ENCODE peak calls at places on chromosomes 2 and 18, in four cellular contexts. M is H1, X is SK-N-SH, H is HepG2. V is an unnamed sample.

GRCh38 chr2:207308519-207309224 is 142.9 kb upstream of the KLF7 start:
- DNase-seq in X (no peak), M (no peak), H (no peak), V (no peak)

GRCh38 chr2:286774-287392 is 1.0 kb downstream of the ALKAL2 start:
- DNase-seq in H (no peak), M (no peak), X (peak), V (no peak)

GRCh38 chr2:73925853-73926492 is 707 bp upstream of the DGUOK start:
- DNase-seq in X (peak), H (no peak), M (no peak), V (no peak)

GRCh38 chr2:29010946-29011649 is 30.0 kb downstream of the TOGARAM2 start:
- DNase-seq in M (no peak), X (no peak), H (no peak), V (no peak)

GRCh38 chr2:166612214-166612613 is 118.2 kb upstream of the SCN7A start:
- DNase-seq in M (no peak), H (no peak), X (no peak), V (no peak)

GRCh38 chr2:66030553-66030952 is 404.4 kb upstream of the MEIS1 start:
- DNase-seq in H (peak), M (no peak), X (peak), V (no peak)

GRCh38 chr2:146365041-146365440 is 1479.8 kb upstream of the ACVR2A start:
- DNase-seq in H (no peak), M (no peak), X (no peak), V (no peak)

GRCh38 chr2:26633351-26633945 is 7.7 kb downstream of the CIB4 start:
- DNase-seq in H (no peak), M (no peak), X (no peak), V (no peak)

GRCh38 chr18:51330148-51330547 is 132.7 kb upstream of the MEX3C start:
- DNase-seq in M (no peak), X (no peak), H (no peak), V (no peak)

GRCh38 chr2:3626118-3626816 is 31.4 kb downstream of the COLEC11 start:
- DNase-seq in H (peak), X (no peak), M (no peak), V (no peak)

GRCh38 chr2:232465061-232465460 is 9.1 kb downstream of the ALPI start:
- DNase-seq in X (peak), M (no peak), H (peak), V (no peak)

GRCh38 chr2:72135921-72136320 is 11.7 kb downstream of the CYP26B1 start:
- DNase-seq in X (no peak), M (no peak), H (no peak), V (no peak)

GRCh38 chr18:3814840-3815239 is 364.9 kb downstream of the TGIF1 start:
- DNase-seq in X (no peak), H (no peak), M (no peak), V (no peak)

GRCh38 chr2:233794128-233794658 is 16.1 kb downstream of the MROH2A start:
- DNase-seq in X (no peak), M (peak), H (no peak), V (no peak)

GRCh38 chr2:195495356-195495755 is 161.7 kb upstream of the SLC39A10 start:
- DNase-seq in H (no peak), X (no peak), M (no peak), V (no peak)

GRCh38 chr2:69292326-69292725 is 94.7 kb downstream of the GFPT1 start:
- DNase-seq in H (no peak), M (no peak), X (no peak), V (no peak)

GRCh38 chr2:69296421-69296820 is 90.6 kb downstream of the GFPT1 start:
- DNase-seq in M (no peak), X (no peak), H (no peak), V (no peak)

GRCh38 chr2:69288429-69288828 is 98.6 kb downstream of the GFPT1 start:
- DNase-seq in M (no peak), H (no peak), X (no peak), V (no peak)

DNA sequence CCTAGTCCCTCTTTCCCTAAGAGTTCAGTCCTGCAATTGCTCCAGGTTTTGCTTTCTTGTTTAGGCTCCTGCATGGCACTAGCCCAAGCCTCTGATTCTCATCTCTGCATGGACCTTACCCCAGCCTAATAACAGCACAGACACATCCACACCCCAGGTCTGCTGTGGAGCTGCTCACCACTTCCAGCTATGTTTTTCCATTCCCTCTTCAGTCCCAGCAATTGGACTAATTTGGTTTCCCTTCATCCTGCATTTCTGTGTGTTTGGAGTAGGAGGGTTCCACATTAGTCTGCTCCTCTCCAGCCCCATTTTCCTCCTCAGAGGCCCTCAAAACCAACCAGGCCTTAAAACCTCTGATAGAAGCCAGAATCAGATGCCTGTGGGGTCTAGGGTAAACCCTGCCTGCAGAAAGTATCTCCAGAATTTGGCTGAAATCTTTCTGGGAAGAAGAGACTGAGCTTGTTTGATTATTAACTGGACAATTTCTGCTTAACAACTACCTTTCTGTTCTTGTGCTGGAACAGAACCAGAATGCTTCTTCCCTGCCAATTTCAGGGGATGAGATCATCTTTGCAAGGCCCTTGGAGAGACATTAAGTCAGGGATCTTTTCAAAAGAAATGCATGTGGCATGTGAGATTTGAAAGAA is 95.9 kb downstream of the GFPT1 start:
- DNase-seq in M (no peak), X (no peak), H (peak), V (no peak)
- TF ChIP-seq TCF12 in M (no peak), X (peak), H (no peak), V (no peak)

GRCh38 chr2:20507711-20508110 is 60.8 kb downstream of the RHOB start:
- DNase-seq in X (no peak), M (no peak), H (no peak), V (no peak)

GRCh38 chr2:20511130-20511529 is 64.3 kb downstream of the RHOB start:
- DNase-seq in M (no peak), H (no peak), X (no peak), V (no peak)

GRCh38 chr2:20509301-20509765 is 62.5 kb downstream of the RHOB start:
- DNase-seq in M (no peak), X (no peak), H (no peak), V (no peak)

GRCh38 chr2:20512061-20512605 is 65.3 kb downstream of the RHOB start:
- DNase-seq in M (no peak), H (no peak), X (no peak), V (no peak)

GRCh38 chr2:20509766-20510490 is 63.1 kb downstream of the RHOB start:
- DNase-seq in X (no peak), M (peak), H (peak), V (no peak)
- TF ChIP-seq TCF12 in X (no peak), M (no peak), H (peak), V (no peak)

DNA sequence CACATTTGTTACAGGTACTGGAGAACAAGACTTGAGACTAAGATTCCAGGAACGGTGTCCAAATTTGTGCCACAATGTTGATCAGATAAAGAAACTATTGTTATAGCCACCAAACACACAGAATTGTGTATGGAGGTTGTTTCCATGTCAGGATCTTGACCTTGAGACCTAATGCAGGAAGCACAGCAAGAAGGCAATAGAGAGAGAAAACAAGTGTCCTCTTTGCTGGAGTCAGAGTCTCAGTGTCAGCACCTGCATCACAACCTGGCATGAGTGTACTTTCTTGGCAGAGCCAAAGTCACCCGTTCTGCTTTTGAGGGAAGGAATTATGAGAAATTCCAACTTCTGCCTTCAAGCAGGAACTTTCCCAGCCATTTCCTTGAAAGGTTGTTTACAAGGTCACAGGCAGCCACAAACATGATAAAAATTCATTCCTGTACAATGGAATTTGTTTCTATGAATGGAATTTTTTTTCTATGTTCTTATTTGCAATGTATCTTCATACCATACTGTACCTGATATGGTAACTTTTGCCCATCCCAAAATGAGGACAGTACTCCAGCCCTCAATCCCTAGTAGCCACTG is 118.4 kb downstream of the PKP4 start:
- DNase-seq in M (no peak), H (no peak), X (no peak), V (no peak)
- TF ChIP-seq TCF12 in M (no peak), H (no peak), X (no peak), V (no peak)

GRCh38 chr18:68376931-68377330 is 338.0 kb downstream of the TMX3 start:
- DNase-seq in H (no peak), X (no peak), M (no peak), V (no peak)
- TF ChIP-seq TCF12 in H (no peak), X (peak), M (no peak), V (no peak)

GRCh38 chr2:133568598-133568997 is 335 bp upstream of the NCKAP5 start:
- DNase-seq in M (no peak), X (no peak), H (no peak), V (no peak)

GRCh38 chr2:133566967-133567645 is 1.2 kb downstream of the NCKAP5 start:
- DNase-seq in H (no peak), X (no peak), M (no peak), V (no peak)

GRCh38 chr2:133569416-133569815 is 1.2 kb upstream of the NCKAP5 start:
- DNase-seq in M (no peak), X (no peak), H (no peak), V (no peak)

GRCh38 chr2:133570547-133570946 is 2.3 kb upstream of the NCKAP5 start:
- DNase-seq in M (no peak), H (no peak), X (no peak), V (no peak)

GRCh38 chr2:133568172-133568571 is at the start of gene NCKAP5:
- DNase-seq in M (no peak), X (no peak), H (no peak), V (no peak)
- TF ChIP-seq TCF12 in M (no peak), X (no peak), H (no peak), V (no peak)

DNA sequence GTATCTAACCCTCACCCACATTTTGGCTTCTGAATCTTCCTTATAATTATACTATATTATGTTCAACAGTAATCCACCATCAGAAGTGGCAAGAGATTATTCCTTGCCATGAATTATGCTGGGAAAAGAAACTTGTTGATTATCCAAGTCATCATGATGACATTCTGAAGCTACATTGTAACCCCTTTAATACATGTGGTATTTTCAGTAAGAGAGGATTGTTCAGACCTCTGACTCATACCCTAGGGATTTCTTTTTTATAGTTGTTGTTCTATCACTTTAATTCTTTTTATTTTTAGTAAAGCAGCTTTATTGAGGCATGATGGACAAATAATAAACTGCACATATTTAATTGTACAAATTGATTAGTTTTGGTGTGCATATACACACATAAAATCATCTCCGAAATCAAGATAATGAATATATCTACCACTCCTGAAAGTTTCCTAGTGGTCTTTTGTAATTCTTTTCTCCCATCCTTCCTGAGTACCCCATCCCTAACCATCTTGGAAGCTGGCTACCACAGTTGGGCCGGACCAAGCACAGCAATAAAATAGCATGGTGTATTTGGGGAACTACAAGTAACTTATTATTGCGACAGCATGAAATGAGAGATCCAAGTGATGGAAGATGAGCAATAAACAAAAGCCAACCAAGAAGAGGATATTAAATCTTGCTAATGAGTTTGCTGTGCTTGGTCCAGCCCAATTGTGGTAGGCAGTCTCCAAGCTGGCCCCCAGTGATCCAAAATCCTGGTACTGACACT is 159.9 kb downstream of the BARD1 start:
- DNase-seq in M (no peak), X (no peak), H (no peak), V (no peak)
- TF ChIP-seq TCF12 in M (no peak), X (no peak), H (no peak), V (no peak)

DNA sequence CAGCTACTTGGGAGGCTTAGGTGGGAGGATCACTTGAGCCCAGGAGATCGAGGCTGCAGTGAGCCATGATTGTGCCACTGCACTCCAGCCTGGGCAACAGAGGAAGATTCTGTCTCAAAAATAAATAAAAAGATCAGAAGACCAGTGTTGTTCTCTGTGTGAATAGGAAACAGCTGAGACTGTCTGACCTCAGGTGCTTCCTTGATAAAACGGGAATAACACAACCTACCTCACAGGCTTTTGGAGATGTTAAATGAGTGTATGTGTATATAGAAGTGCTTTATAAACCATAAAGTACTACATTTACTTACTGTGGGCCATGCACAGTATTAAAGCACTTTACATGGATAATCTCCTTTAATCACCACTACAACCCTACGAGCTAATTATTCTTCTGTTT is 9.9 kb upstream of the CETN1 start:
- DNase-seq in H (no peak), M (no peak), X (no peak), V (no peak)
- TF ChIP-seq TCF12 in H (no peak), M (no peak), X (no peak), V (no peak)